ENCODE peak calls at places on chromosomes 6 and 20, in six cellular contexts. One of them, this sample, is unnamed.

GRCh38 chr6:100678027-100678426 is 203.1 kb downstream of the ASCC3 start:
- DNase-seq in lower leg skin: no peak
- DNase-seq in cardiac fibroblast: peak; percentile 54
- DNase-seq in cardiac muscle cell: peak; percentile 39
- DNase-seq in spleen: no peak
- DNase-seq in adrenal gland: no peak
- DNase-seq in this sample: no peak

GRCh38 chr6:82015043-82015442 is 232.5 kb downstream of the IBTK start:
- DNase-seq in lower leg skin: no peak
- DNase-seq in cardiac fibroblast: no peak
- DNase-seq in cardiac muscle cell: no peak
- DNase-seq in spleen: no peak
- DNase-seq in adrenal gland: no peak
- DNase-seq in this sample: no peak

GRCh38 chr6:32627831-32628230 is 9.4 kb upstream of the HLA-DQA1 start:
- DNase-seq in lower leg skin: no peak
- DNase-seq in cardiac fibroblast: no peak
- DNase-seq in cardiac muscle cell: peak; percentile 26
- DNase-seq in spleen: no peak
- DNase-seq in adrenal gland: peak; percentile 43
- DNase-seq in this sample: no peak

GRCh38 chr20:38523697-38524096 is 51.1 kb downstream of the RALGAPB start:
- DNase-seq in lower leg skin: no peak
- DNase-seq in cardiac fibroblast: peak; percentile 22
- DNase-seq in cardiac muscle cell: peak; percentile 40
- DNase-seq in spleen: no peak
- DNase-seq in adrenal gland: no peak
- DNase-seq in this sample: peak; percentile 30

GRCh38 chr20:2865630-2866029 is 7.7 kb upstream of the PTPRA start:
- DNase-seq in lower leg skin: no peak
- DNase-seq in cardiac fibroblast: no peak
- DNase-seq in cardiac muscle cell: no peak
- DNase-seq in spleen: no peak
- DNase-seq in adrenal gland: no peak
- DNase-seq in this sample: no peak

GRCh38 chr20:62950741-62951140 is 1.8 kb upstream of the SLC17A9 start:
- DNase-seq in lower leg skin: no peak
- DNase-seq in cardiac fibroblast: no peak
- DNase-seq in cardiac muscle cell: no peak
- DNase-seq in spleen: no peak
- DNase-seq in adrenal gland: no peak
- DNase-seq in this sample: no peak

GRCh38 chr6:43904311-43905123 is 134.5 kb downstream of the VEGFA start:
- DNase-seq in lower leg skin: no peak
- DNase-seq in cardiac fibroblast: no peak
- DNase-seq in cardiac muscle cell: no peak
- DNase-seq in spleen: no peak
- DNase-seq in adrenal gland: peak; percentile 33
- DNase-seq in this sample: no peak

GRCh38 chr6:17098538-17098937 is 3.3 kb upstream of the STMND1 start:
- DNase-seq in lower leg skin: no peak
- DNase-seq in cardiac fibroblast: peak; percentile 34
- DNase-seq in cardiac muscle cell: peak; percentile 56
- DNase-seq in spleen: no peak
- DNase-seq in adrenal gland: no peak
- DNase-seq in this sample: no peak

GRCh38 chr6:3707751-3708412 is 43.6 kb downstream of the PXDC1 start:
- DNase-seq in lower leg skin: no peak
- DNase-seq in cardiac fibroblast: no peak
- DNase-seq in cardiac muscle cell: no peak
- DNase-seq in spleen: peak; percentile 52
- DNase-seq in adrenal gland: no peak
- DNase-seq in this sample: no peak
- TF ChIP-seq CTCF in lower leg skin: no peak
- TF ChIP-seq CTCF in cardiac fibroblast: no peak
- TF ChIP-seq CTCF in cardiac muscle cell: no peak
- TF ChIP-seq CTCF in spleen: no peak
- TF ChIP-seq CTCF in adrenal gland: no peak
- TF ChIP-seq CTCF in this sample: no peak

GRCh38 chr20:53579266-53579580 is 14.4 kb downstream of the ZNF217 start:
- DNase-seq in lower leg skin: no peak
- DNase-seq in cardiac fibroblast: no peak
- DNase-seq in cardiac muscle cell: no peak
- DNase-seq in spleen: no peak
- DNase-seq in adrenal gland: no peak
- DNase-seq in this sample: no peak

GRCh38 chr20:53579581-53580375 is 13.9 kb downstream of the ZNF217 start:
- DNase-seq in lower leg skin: peak; percentile 85
- DNase-seq in cardiac fibroblast: peak; percentile 86
- DNase-seq in cardiac muscle cell: peak; percentile 88
- DNase-seq in spleen: no peak
- DNase-seq in adrenal gland: no peak
- DNase-seq in this sample: no peak

GRCh38 chr20:53580376-53581111 is 13.1 kb downstream of the ZNF217 start:
- DNase-seq in lower leg skin: peak; percentile 62
- DNase-seq in cardiac fibroblast: no peak
- DNase-seq in cardiac muscle cell: no peak
- DNase-seq in spleen: no peak
- DNase-seq in adrenal gland: no peak
- DNase-seq in this sample: no peak

GRCh38 chr20:53582574-53583351 is 10.9 kb downstream of the ZNF217 start:
- DNase-seq in lower leg skin: peak; percentile 85
- DNase-seq in cardiac fibroblast: peak; percentile 94
- DNase-seq in cardiac muscle cell: peak; percentile 95
- DNase-seq in spleen: no peak
- DNase-seq in adrenal gland: peak; percentile 49
- DNase-seq in this sample: peak; percentile 88

GRCh38 chr20:53581444-53582311 is 12.0 kb downstream of the ZNF217 start:
- DNase-seq in lower leg skin: peak; percentile 86
- DNase-seq in cardiac fibroblast: no peak
- DNase-seq in cardiac muscle cell: no peak
- DNase-seq in spleen: peak; percentile 81
- DNase-seq in adrenal gland: no peak
- DNase-seq in this sample: no peak
- H3K4me3 ChIP-seq in lower leg skin: no peak overlapping the region
- H3K4me3 ChIP-seq in cardiac fibroblast: no peak overlapping the region
- H3K4me3 ChIP-seq in cardiac muscle cell: no peak overlapping the region
- H3K4me3 ChIP-seq in spleen: peak overlapping the region; percentile 31
- H3K4me3 ChIP-seq in adrenal gland: no peak overlapping the region
- H3K4me3 ChIP-seq in this sample: no peak overlapping the region

GRCh38 chr6:106070626-106071025 is 15.5 kb upstream of the PRDM1 start:
- DNase-seq in lower leg skin: no peak
- DNase-seq in cardiac fibroblast: no peak
- DNase-seq in cardiac muscle cell: no peak
- DNase-seq in spleen: no peak
- DNase-seq in adrenal gland: no peak
- DNase-seq in this sample: no peak

GRCh38 chr6:106069478-106069877 is 16.7 kb upstream of the PRDM1 start:
- DNase-seq in lower leg skin: no peak
- DNase-seq in cardiac fibroblast: peak; percentile 84
- DNase-seq in cardiac muscle cell: peak; percentile 88
- DNase-seq in spleen: no peak
- DNase-seq in adrenal gland: peak; percentile 15
- DNase-seq in this sample: peak; percentile 64

GRCh38 chr6:106077170-106077569 is 9.0 kb upstream of the PRDM1 start:
- DNase-seq in lower leg skin: no peak
- DNase-seq in cardiac fibroblast: no peak
- DNase-seq in cardiac muscle cell: no peak
- DNase-seq in spleen: no peak
- DNase-seq in adrenal gland: no peak
- DNase-seq in this sample: no peak

GRCh38 chr6:106076139-106076538 is 10.0 kb upstream of the PRDM1 start:
- DNase-seq in lower leg skin: no peak
- DNase-seq in cardiac fibroblast: no peak
- DNase-seq in cardiac muscle cell: no peak
- DNase-seq in spleen: no peak
- DNase-seq in adrenal gland: no peak
- DNase-seq in this sample: no peak

DNA sequence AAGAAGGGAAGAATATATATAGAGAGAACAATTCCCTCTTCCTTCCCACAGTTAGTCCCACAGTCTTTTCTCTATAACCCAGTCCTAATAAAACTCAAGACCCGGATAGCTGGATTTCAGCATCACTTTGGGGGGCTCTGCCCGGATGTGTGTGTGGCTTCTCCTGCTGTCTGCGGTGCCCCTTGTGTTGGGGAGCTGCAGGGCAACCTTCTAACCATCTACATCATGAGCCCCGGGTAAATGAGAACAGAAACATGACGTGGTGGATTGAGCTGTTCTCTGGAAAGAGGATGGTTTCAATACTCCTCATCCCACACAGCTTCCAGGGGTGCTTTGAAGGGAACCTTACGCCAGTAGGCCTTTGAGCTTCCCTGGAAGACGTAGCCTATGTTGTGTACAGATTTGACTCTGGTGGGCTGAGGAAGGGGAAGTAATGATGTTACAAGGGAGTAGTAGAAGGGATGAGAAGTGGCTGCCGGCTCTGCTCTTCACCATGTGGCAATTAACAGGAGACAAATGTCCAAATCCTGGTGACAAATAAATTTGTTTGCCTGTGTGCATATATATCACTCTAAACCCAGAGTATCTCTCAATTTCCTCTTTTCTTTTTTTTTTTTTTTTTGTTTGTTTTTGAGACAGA is 13.5 kb upstream of the PRDM1 start:
- DNase-seq in lower leg skin: no peak
- DNase-seq in cardiac fibroblast: no peak
- DNase-seq in cardiac muscle cell: no peak
- DNase-seq in spleen: no peak
- DNase-seq in adrenal gland: no peak
- DNase-seq in this sample: no peak
- TF ChIP-seq CTCF in lower leg skin: no peak
- TF ChIP-seq CTCF in cardiac fibroblast: no peak
- TF ChIP-seq CTCF in cardiac muscle cell: no peak
- TF ChIP-seq CTCF in spleen: no peak
- TF ChIP-seq CTCF in adrenal gland: no peak
- TF ChIP-seq CTCF in this sample: no peak

GRCh38 chr6:167409078-167409477 is 84.2 kb downstream of the TTLL2 start:
- DNase-seq in lower leg skin: no peak
- DNase-seq in cardiac fibroblast: no peak
- DNase-seq in cardiac muscle cell: no peak
- DNase-seq in spleen: no peak
- DNase-seq in adrenal gland: no peak
- DNase-seq in this sample: no peak
- H3K4me3 ChIP-seq in lower leg skin: no peak overlapping the region
- H3K4me3 ChIP-seq in cardiac fibroblast: no peak overlapping the region
- H3K4me3 ChIP-seq in cardiac muscle cell: no peak overlapping the region
- H3K4me3 ChIP-seq in spleen: no peak overlapping the region
- H3K4me3 ChIP-seq in adrenal gland: no peak overlapping the region
- H3K4me3 ChIP-seq in this sample: no peak overlapping the region

DNA sequence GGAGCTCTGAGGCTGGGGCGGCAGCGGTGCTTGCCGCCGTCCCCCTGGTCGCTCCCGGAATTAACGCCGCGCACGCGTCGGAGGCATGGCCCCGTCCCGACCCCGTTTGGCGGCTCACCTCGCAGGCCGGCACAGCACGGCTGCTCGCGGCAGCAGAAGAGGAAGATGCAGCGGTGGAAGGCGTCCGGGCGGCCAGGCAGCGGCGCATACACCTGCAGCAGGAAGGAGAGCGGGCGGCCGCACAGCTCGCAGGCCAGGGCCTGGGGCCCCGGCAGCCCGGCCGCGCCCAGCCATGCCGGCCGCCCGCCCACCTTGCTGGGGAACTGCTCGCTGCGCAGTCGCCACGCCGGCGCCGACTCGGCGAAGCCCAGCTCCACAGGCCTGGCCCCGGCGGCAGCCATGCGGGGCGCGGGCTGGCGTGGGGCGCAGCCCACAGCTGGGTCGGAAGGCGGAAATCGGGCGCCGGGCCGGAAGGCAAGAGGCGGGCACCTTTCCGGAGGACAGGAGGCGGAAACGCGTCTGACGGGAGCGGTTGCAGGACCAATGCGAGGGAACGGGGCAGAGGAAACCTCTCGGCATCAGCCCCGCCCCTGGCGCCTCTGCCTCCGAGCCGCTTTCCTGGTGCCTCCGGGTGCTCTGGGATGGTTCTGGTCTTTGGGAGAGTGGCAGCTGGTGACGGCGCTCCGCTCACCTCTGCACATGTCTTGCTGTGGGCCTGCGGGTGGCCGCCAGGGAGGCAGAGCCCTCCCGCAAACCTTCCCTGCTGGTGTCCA is at the start of gene PDCD2:
- DNase-seq in lower leg skin: peak; percentile 98
- DNase-seq in cardiac fibroblast: peak; percentile 90
- DNase-seq in cardiac muscle cell: peak; percentile 93
- DNase-seq in spleen: peak; percentile 99
- DNase-seq in adrenal gland: peak; percentile 94
- DNase-seq in this sample: peak; percentile 26
- TF ChIP-seq CTCF in lower leg skin: no peak
- TF ChIP-seq CTCF in cardiac fibroblast: no peak
- TF ChIP-seq CTCF in cardiac muscle cell: no peak
- TF ChIP-seq CTCF in spleen: peak; percentile 31
- TF ChIP-seq CTCF in adrenal gland: no peak
- TF ChIP-seq CTCF in this sample: no peak

DNA sequence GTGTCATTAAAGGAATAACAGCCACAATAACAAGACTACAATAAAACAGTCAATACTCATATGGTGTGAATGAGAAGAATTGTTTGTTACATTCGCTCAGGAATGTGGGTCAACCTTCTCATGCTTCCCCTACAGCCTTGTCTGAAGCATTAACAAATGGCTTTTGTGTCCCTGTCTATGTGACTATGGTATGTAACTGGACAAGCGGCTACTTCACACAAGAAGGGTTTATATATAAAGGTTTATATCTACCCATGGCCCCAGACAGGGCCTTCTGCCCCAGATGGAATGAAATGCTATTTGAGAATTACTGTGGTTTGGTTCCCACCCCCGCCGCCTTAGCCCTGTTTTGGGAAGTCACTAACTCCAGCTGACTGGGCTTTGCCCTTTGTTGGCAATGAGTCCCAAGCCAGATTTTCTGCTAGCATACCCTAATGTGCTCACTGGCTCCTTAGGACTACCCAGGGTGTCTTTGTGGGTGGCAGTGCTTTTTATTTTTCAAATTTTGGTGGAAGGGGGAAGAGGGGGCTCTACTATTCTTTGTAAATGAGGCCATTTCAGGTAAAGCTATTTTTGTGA is 39.4 kb downstream of the TFAP2A start:
- DNase-seq in lower leg skin: no peak
- DNase-seq in cardiac fibroblast: no peak
- DNase-seq in cardiac muscle cell: no peak
- DNase-seq in spleen: no peak
- DNase-seq in adrenal gland: no peak
- DNase-seq in this sample: no peak
- H3K4me3 ChIP-seq in lower leg skin: no peak overlapping the region
- H3K4me3 ChIP-seq in cardiac fibroblast: no peak overlapping the region
- H3K4me3 ChIP-seq in cardiac muscle cell: no peak overlapping the region
- H3K4me3 ChIP-seq in spleen: no peak overlapping the region
- H3K4me3 ChIP-seq in adrenal gland: no peak overlapping the region
- H3K4me3 ChIP-seq in this sample: no peak overlapping the region